ENCODE peak calls at places on chromosomes 2 and 18, in four cellular contexts. One of them, this sample, is unnamed.

GRCh38 chr2:169799555-169799954 is 884 bp downstream of the SSB start:
- DNase-seq in IMR-90: peak; percentile 35
- DNase-seq in K562: peak; percentile 27
- DNase-seq in SK-N-SH: peak; percentile 35
- DNase-seq in this sample: no peak

GRCh38 chr2:200403794-200404193 is 97.3 kb downstream of the SPATS2L start:
- DNase-seq in SK-N-SH: no peak
- DNase-seq in K562: no peak
- DNase-seq in IMR-90: no peak
- DNase-seq in this sample: no peak

GRCh38 chr2:143261986-143262784 is 133.0 kb downstream of the ARHGAP15 start:
- DNase-seq in SK-N-SH: no peak
- DNase-seq in K562: no peak
- DNase-seq in IMR-90: peak; percentile 27
- DNase-seq in this sample: no peak

GRCh38 chr18:23683671-23684070 is 5.6 kb upstream of the LAMA3 start:
- DNase-seq in IMR-90: peak; percentile 20
- DNase-seq in SK-N-SH: no peak
- DNase-seq in K562: no peak
- DNase-seq in this sample: no peak

GRCh38 chr2:105943977-105944376 is 199.3 kb downstream of the NCK2 start:
- DNase-seq in K562: peak; percentile 16
- DNase-seq in SK-N-SH: no peak
- DNase-seq in IMR-90: no peak
- DNase-seq in this sample: no peak

GRCh38 chr2:135317375-135317774 is 213.6 kb downstream of the ZRANB3 start:
- DNase-seq in IMR-90: no peak
- DNase-seq in K562: no peak
- DNase-seq in SK-N-SH: no peak
- DNase-seq in this sample: no peak

GRCh38 chr2:10385501-10385900 is 62.6 kb downstream of the ODC1 start:
- DNase-seq in IMR-90: no peak
- DNase-seq in K562: no peak
- DNase-seq in SK-N-SH: no peak
- DNase-seq in this sample: no peak

GRCh38 chr2:194363295-194363694 is 1293.7 kb upstream of the SLC39A10 start:
- DNase-seq in SK-N-SH: no peak
- DNase-seq in IMR-90: no peak
- DNase-seq in K562: no peak
- DNase-seq in this sample: no peak

GRCh38 chr2:10935953-10936942 is 24.5 kb downstream of the KCNF1 start:
- DNase-seq in K562: peak; percentile 29
- DNase-seq in SK-N-SH: no peak
- DNase-seq in IMR-90: peak; percentile 100
- DNase-seq in this sample: no peak

GRCh38 chr2:237866119-237866621 is 6.7 kb downstream of the RAMP1 start:
- DNase-seq in IMR-90: peak; percentile 78
- DNase-seq in SK-N-SH: peak; percentile 42
- DNase-seq in K562: no peak
- DNase-seq in this sample: no peak

GRCh38 chr2:227720680-227721079 is 2.9 kb upstream of the SLC19A3 start:
- DNase-seq in IMR-90: no peak
- DNase-seq in SK-N-SH: no peak
- DNase-seq in K562: no peak
- DNase-seq in this sample: no peak

GRCh38 chr2:149221898-149222297 is 108.5 kb upstream of the LYPD6 start:
- DNase-seq in IMR-90: no peak
- DNase-seq in K562: no peak
- DNase-seq in SK-N-SH: peak; percentile 34
- DNase-seq in this sample: no peak

GRCh38 chr18:37668971-37669747 is 103.6 kb upstream of the CELF4 start:
- DNase-seq in SK-N-SH: peak; percentile 30
- DNase-seq in IMR-90: no peak
- DNase-seq in K562: no peak
- DNase-seq in this sample: no peak

GRCh38 chr18:74905245-74905644 is 303.7 kb downstream of the PTGR3 start:
- DNase-seq in K562: no peak
- DNase-seq in IMR-90: no peak
- DNase-seq in SK-N-SH: no peak
- DNase-seq in this sample: no peak

GRCh38 chr2:231184319-231184718 is 14.1 kb upstream of the ARMC9 start:
- DNase-seq in K562: no peak
- DNase-seq in IMR-90: no peak
- DNase-seq in SK-N-SH: no peak
- DNase-seq in this sample: no peak

GRCh38 chr2:134399096-134399495 is 145.2 kb downstream of the MGAT5 start:
- DNase-seq in K562: no peak
- DNase-seq in SK-N-SH: no peak
- DNase-seq in IMR-90: no peak
- DNase-seq in this sample: no peak

GRCh38 chr18:73841661-73842060 is 306.0 kb downstream of the FBXO15 start:
- DNase-seq in IMR-90: no peak
- DNase-seq in K562: no peak
- DNase-seq in SK-N-SH: no peak
- DNase-seq in this sample: no peak

GRCh38 chr18:32287249-32287648 is 97.4 kb downstream of the MEP1B start:
- DNase-seq in K562: no peak
- DNase-seq in SK-N-SH: no peak
- DNase-seq in IMR-90: no peak
- DNase-seq in this sample: no peak

GRCh38 chr18:29164993-29165599 is 988.2 kb upstream of the CDH2 start:
- DNase-seq in K562: no peak
- DNase-seq in IMR-90: peak; percentile 90
- DNase-seq in SK-N-SH: no peak
- DNase-seq in this sample: no peak

GRCh38 chr2:139909160-139909559 is 1129.0 kb upstream of the NXPH2 start:
- DNase-seq in K562: no peak
- DNase-seq in IMR-90: no peak
- DNase-seq in SK-N-SH: no peak
- DNase-seq in this sample: no peak

GRCh38 chr2:132581917-132582316 is 88.1 kb downstream of the LYPD1 start:
- DNase-seq in IMR-90: no peak
- DNase-seq in K562: no peak
- DNase-seq in SK-N-SH: no peak
- DNase-seq in this sample: no peak

GRCh38 chr2:75241696-75242095 is 42.4 kb upstream of the TACR1 start:
- DNase-seq in IMR-90: peak; percentile 43
- DNase-seq in SK-N-SH: no peak
- DNase-seq in K562: no peak
- DNase-seq in this sample: no peak

GRCh38 chr2:69677914-69678313 is 34.4 kb upstream of the AAK1 start:
- DNase-seq in K562: no peak
- DNase-seq in IMR-90: no peak
- DNase-seq in SK-N-SH: no peak
- DNase-seq in this sample: no peak

GRCh38 chr2:173124441-173124840 is 48.8 kb downstream of the MAP3K20 start:
- DNase-seq in K562: no peak
- DNase-seq in SK-N-SH: no peak
- DNase-seq in IMR-90: peak; percentile 32
- DNase-seq in this sample: no peak

GRCh38 chr18:54089749-54090459 is 134.6 kb downstream of the MBD2 start:
- DNase-seq in SK-N-SH: no peak
- DNase-seq in K562: no peak
- DNase-seq in IMR-90: no peak
- DNase-seq in this sample: no peak

GRCh38 chr2:121530210-121530562 is 494 bp upstream of the RNU4ATAC start:
- DNase-seq in K562: no peak
- DNase-seq in SK-N-SH: peak; percentile 87
- DNase-seq in IMR-90: peak; percentile 70
- DNase-seq in this sample: peak; percentile 52

GRCh38 chr2:195270466-195270865 is 386.6 kb upstream of the SLC39A10 start:
- DNase-seq in K562: no peak
- DNase-seq in SK-N-SH: no peak
- DNase-seq in IMR-90: no peak
- DNase-seq in this sample: no peak

GRCh38 chr18:65659912-65660311 is 90.9 kb upstream of the CDH7 start:
- DNase-seq in SK-N-SH: no peak
- DNase-seq in IMR-90: no peak
- DNase-seq in K562: no peak
- DNase-seq in this sample: no peak

GRCh38 chr2:203097735-203098134 is 83.1 kb downstream of the NBEAL1 start:
- DNase-seq in K562: no peak
- DNase-seq in SK-N-SH: peak; percentile 10
- DNase-seq in IMR-90: peak; percentile 6
- DNase-seq in this sample: no peak

GRCh38 chr2:174561283-174562275 is 36.0 kb downstream of the WIPF1 start:
- DNase-seq in IMR-90: peak; percentile 66
- DNase-seq in SK-N-SH: no peak
- DNase-seq in K562: no peak
- DNase-seq in this sample: no peak

GRCh38 chr2:794554-795244 is 117.5 kb upstream of the TMEM18 start:
- DNase-seq in K562: no peak
- DNase-seq in SK-N-SH: no peak
- DNase-seq in IMR-90: no peak
- DNase-seq in this sample: no peak

GRCh38 chr2:3236300-3236699 is 141.3 kb downstream of the EIPR1 start:
- DNase-seq in SK-N-SH: no peak
- DNase-seq in IMR-90: no peak
- DNase-seq in K562: no peak
- DNase-seq in this sample: no peak

GRCh38 chr2:218286570-218287459 is 5.5 kb downstream of the TMBIM1 start:
- DNase-seq in IMR-90: peak; percentile 94
- DNase-seq in SK-N-SH: peak; percentile 73
- DNase-seq in K562: peak; percentile 71
- DNase-seq in this sample: peak; percentile 72

DNA sequence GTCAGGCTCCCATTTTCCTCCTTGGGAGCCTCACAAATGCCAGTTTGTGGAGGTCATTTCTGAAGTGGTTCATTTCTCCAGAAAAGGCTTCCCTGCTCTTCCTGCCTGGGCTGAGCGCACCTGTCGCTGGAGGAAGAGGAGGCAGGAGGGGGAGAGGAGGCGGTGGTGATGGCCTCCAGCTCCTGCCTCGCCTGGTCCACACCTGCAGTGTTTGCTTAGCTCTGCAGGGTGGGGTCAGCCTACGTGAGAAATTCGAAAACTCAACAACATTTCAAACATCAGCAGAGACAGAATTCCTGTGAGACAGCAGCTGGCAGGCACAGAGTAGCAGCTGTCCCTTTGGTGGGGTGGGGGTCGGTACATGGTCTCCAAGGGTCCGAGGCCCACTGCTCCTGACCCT is 7.9 kb downstream of the IMPA2 start:
- DNase-seq in K562: no peak
- DNase-seq in SK-N-SH: no peak
- DNase-seq in IMR-90: no peak
- DNase-seq in this sample: no peak
- TF ChIP-seq MXI1 in K562: no peak
- TF ChIP-seq MXI1 in SK-N-SH: no peak
- TF ChIP-seq MXI1 in IMR-90: no peak
- TF ChIP-seq MXI1 in this sample: no peak

DNA sequence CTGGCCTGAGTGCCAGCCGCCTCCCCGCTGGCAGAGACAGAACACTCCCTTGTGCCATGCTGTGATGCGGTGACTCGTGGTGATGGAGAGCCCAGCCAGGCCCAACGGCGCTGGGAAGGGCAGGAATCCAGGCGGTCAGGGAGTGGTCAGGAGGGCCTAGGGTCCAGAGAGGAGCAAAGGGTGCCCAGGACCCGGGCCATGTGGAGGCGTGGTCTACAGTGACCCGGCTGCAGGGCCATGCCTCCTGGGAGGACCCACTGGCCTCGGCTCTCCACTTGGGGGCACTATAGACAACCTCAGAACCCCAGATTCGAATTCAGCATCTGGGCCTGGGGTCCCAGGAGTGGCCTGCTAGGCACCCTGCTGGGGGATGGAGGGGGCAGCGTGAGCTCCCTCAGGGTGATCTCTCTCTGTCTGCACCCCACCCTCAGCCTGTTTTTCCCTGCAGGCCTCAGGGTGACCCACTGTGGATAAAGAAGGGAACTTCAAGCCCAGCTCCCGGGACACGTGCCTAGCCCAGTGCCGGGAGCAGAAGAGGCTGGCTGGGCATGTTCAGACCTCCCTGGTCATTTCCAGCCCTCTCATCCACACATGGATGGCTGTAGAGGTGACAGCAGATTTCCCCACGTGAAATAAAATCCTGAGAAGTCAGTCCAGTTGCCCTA is 13.0 kb downstream of the AMER3 start:
- DNase-seq in IMR-90: no peak
- DNase-seq in SK-N-SH: peak; percentile 53
- DNase-seq in K562: peak; percentile 47
- DNase-seq in this sample: no peak
- TF ChIP-seq MXI1 in IMR-90: no peak
- TF ChIP-seq MXI1 in SK-N-SH: no peak
- TF ChIP-seq MXI1 in K562: no peak
- TF ChIP-seq MXI1 in this sample: no peak

DNA sequence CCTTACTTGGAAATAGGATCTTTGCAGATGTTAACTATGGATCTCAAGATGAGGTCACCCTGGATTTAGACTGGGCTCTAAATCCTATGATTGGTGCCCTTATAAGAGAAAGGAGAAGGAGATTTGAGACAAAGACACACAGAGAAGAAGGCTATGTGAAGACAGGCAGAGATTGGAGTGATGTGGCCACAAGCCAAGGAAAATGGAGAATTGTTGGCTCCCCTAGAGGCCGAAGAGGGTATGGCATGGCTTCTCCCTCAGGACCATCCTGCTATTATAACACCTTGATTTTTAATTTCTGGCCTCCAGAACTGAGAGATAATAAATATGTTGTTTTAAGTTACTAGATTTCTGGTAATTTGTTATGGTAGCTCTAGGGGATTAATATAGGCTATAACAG is 7.6 kb downstream of the CYBRD1 start:
- DNase-seq in K562: peak; percentile 67
- DNase-seq in IMR-90: no peak
- DNase-seq in SK-N-SH: no peak
- DNase-seq in this sample: no peak
- TF ChIP-seq MXI1 in K562: no peak
- TF ChIP-seq MXI1 in IMR-90: no peak
- TF ChIP-seq MXI1 in SK-N-SH: no peak
- TF ChIP-seq MXI1 in this sample: no peak

GRCh38 chr2:101433465-101433864 is 41.4 kb downstream of the RFX8 start:
- DNase-seq in IMR-90: no peak
- DNase-seq in SK-N-SH: no peak
- DNase-seq in K562: no peak
- DNase-seq in this sample: no peak

GRCh38 chr2:101429453-101429852 is 42.1 kb upstream of the CREG2 start:
- DNase-seq in K562: no peak
- DNase-seq in SK-N-SH: no peak
- DNase-seq in IMR-90: no peak
- DNase-seq in this sample: no peak

GRCh38 chr2:101430161-101430560 is 42.9 kb upstream of the CREG2 start:
- DNase-seq in IMR-90: no peak
- DNase-seq in K562: no peak
- DNase-seq in SK-N-SH: no peak
- DNase-seq in this sample: no peak

GRCh38 chr2:101432411-101433181 is 42.3 kb downstream of the RFX8 start:
- DNase-seq in K562: no peak
- DNase-seq in IMR-90: peak; percentile 19
- DNase-seq in SK-N-SH: no peak
- DNase-seq in this sample: no peak

DNA sequence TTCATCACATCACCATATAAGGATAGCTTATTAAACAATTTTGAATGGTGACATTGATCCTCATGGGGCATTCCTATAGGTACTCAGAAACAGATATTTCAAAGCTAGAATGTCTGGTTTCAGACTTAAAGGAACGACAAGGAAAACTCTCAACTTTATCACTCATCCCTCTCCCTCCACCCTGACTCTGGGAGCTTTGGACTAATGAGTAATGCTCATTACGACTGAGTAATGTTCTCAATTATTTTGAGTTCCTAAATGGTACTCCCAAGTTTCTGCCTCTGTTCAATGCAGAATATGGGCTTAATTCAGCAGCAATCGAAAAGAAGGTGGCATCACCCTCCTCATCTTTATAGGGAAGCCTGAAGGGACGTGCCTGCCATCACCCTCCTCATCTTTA is 43.4 kb downstream of the RFX8 start:
- DNase-seq in IMR-90: no peak
- DNase-seq in SK-N-SH: no peak
- DNase-seq in K562: no peak
- DNase-seq in this sample: no peak
- TF ChIP-seq MXI1 in IMR-90: no peak
- TF ChIP-seq MXI1 in SK-N-SH: no peak
- TF ChIP-seq MXI1 in K562: no peak
- TF ChIP-seq MXI1 in this sample: no peak